ENCODE peak calls at places on chromosomes 2 and 18, in five cellular contexts. Q is T-helper 2 cell treated with Interferon-gamma antibody and Interleukin-4, amounts not matched to agents 5 μg/mL and 100 μg/mL, for 36 hours; G is T-helper 1 cell; H is stimulated activated CD4-positive, alpha-beta T cell treated with anti-CD3 and anti-CD28 coated beads, Interleukin-4, amount 100 ng/mL, for 4 hours; Y is activated effector memory CD4-positive, alpha-beta T cell treated with anti-CD3 and anti-CD28 coated beads, Interleukin-2, amount 50 U/mL, for 16 hours. K is an unnamed sample.

GRCh38 chr2:49948744-49949143 is 794.4 kb upstream of the FSHR start:
- DNase-seq in Q (no peak), G (no peak), H (no peak), Y (no peak), K (no peak)

GRCh38 chr2:191869178-191869577 is 22.3 kb upstream of the CAVIN2 start:
- DNase-seq in Q (no peak), G (no peak), H (no peak), Y (no peak), K (no peak)

GRCh38 chr2:104786204-104786603 is 67.7 kb upstream of the POU3F3 start:
- DNase-seq in Q (no peak), G (no peak), H (no peak), Y (no peak), K (no peak)

GRCh38 chr2:71926098-71926466 is 221.6 kb downstream of the CYP26B1 start:
- DNase-seq in Q (no peak), G (no peak), H (no peak), Y (no peak), K (peak; percentile 80)

GRCh38 chr2:152730591-152731333 is 12.3 kb downstream of the ARL6IP6 start:
- DNase-seq in Q (peak; percentile 11), G (peak; percentile 56), H (peak; percentile 15), Y (peak; percentile 74), K (no peak)

GRCh38 chr18:49878996-49879585 is 65.8 kb upstream of the ACAA2 start:
- DNase-seq in Q (no peak), G (no peak), H (no peak), Y (peak; percentile 1), K (no peak)

GRCh38 chr2:223538920-223539440 is 63.2 kb downstream of the SCG2 start:
- DNase-seq in Q (no peak), G (no peak), H (no peak), Y (no peak), K (no peak)

GRCh38 chr2:132605236-132606180 is 64.5 kb downstream of the LYPD1 start:
- DNase-seq in Q (no peak), G (no peak), H (no peak), Y (no peak), K (no peak)

GRCh38 chr2:73842739-73843019 is 13.9 kb downstream of the STAMBP start:
- DNase-seq in Q (no peak), G (no peak), H (no peak), Y (no peak), K (no peak)

GRCh38 chr2:174901075-174901474 is 104.1 kb downstream of the CHN1 start:
- DNase-seq in Q (peak; percentile 19), G (peak; percentile 23), H (no peak), Y (no peak), K (no peak)